ENCODE peak calls at places on chromosomes 6 and 20, in four cellular contexts. Q is left lung, K is hepatocyte, L is PC-9. M is an unnamed sample.

GRCh38 chr20:62405108-62405980 is 1.7 kb downstream of the CABLES2 start:
- DNase-seq in Q (no peak), K (peak; percentile 74), L (peak; percentile 64), M (no peak)

GRCh38 chr20:2394411-2395055 is 13.8 kb downstream of the TGM6 start:
- DNase-seq in Q (no peak), K (no peak), L (no peak), M (no peak)

GRCh38 chr6:166632731-166633130 is 5.7 kb upstream of the RPS6KA2 start:
- DNase-seq in Q (no peak), K (no peak), L (no peak), M (no peak)

GRCh38 chr6:130326496-130326895 is 39.3 kb upstream of the TMEM200A start:
- DNase-seq in Q (no peak), K (no peak), L (no peak), M (no peak)

GRCh38 chr6:116370717-116371383 is at the start of gene DSE:
- DNase-seq in Q (peak; percentile 92), K (peak; percentile 91), L (peak; percentile 48), M (no peak)

GRCh38 chr6:16758163-16758975 is 2.9 kb downstream of the ATXN1 start:
- DNase-seq in Q (no peak), K (peak; percentile 26), L (no peak), M (no peak)

GRCh38 chr20:4814696-4815252 is 93.1 kb downstream of the PRND start:
- DNase-seq in Q (peak; percentile 75), K (no peak), L (no peak), M (no peak)

GRCh38 chr6:138429731-138430130 is 25.7 kb downstream of the HEBP2 start:
- DNase-seq in Q (no peak), K (no peak), L (no peak), M (no peak)

GRCh38 chr20:63311186-63311832 is 18.3 kb downstream of the COL20A1 start:
- DNase-seq in Q (no peak), K (no peak), L (no peak), M (no peak)

GRCh38 chr20:10508468-10509251 is 73.6 kb downstream of the SLX4IP start:
- DNase-seq in Q (no peak), K (peak; percentile 44), L (no peak), M (no peak)

GRCh38 chr20:63101781-63102719 is 95.3 kb upstream of the BHLHE23 start:
- DNase-seq in Q (peak; percentile 34), K (peak; percentile 44), L (no peak), M (no peak)

GRCh38 chr6:75023634-75024033 is 182.2 kb downstream of the COL12A1 start:
- DNase-seq in Q (no peak), K (no peak), L (no peak), M (no peak)

GRCh38 chr20:58023781-58024180 is 204.7 kb downstream of the ANKRD60 start:
- DNase-seq in Q (no peak), K (no peak), L (no peak), M (no peak)

GRCh38 chr20:46362931-46363872 is 43.2 kb downstream of the ELMO2 start:
- DNase-seq in Q (no peak), K (no peak), L (no peak), M (no peak)

GRCh38 chr6:4102687-4103244 is 23.8 kb upstream of the FAM217A start:
- DNase-seq in Q (no peak), K (no peak), L (no peak), M (no peak)

GRCh38 chr6:120274547-120274946 is 925.0 kb upstream of the MAN1A1 start:
- DNase-seq in Q (no peak), K (no peak), L (no peak), M (no peak)

GRCh38 chr6:6565069-6565468 is 23.5 kb upstream of the LY86 start:
- DNase-seq in Q (no peak), K (no peak), L (no peak), M (no peak)

GRCh38 chr20:4068708-4069107 is 53.4 kb upstream of the RNF24 start:
- DNase-seq in Q (no peak), K (no peak), L (peak; percentile 42), M (no peak)

GRCh38 chr6:139151425-139152087 is 16.7 kb downstream of the HECA start:
- DNase-seq in Q (no peak), K (no peak), L (no peak), M (no peak)

GRCh38 chr20:20685635-20686034 is 26.8 kb downstream of the RALGAPA2 start:
- DNase-seq in Q (no peak), K (no peak), L (no peak), M (no peak)

GRCh38 chr20:49297605-49298530 is 20.0 kb upstream of the ZNFX1 start:
- DNase-seq in Q (no peak), K (no peak), L (no peak), M (no peak)

GRCh38 chr6:137850816-137851602 is 16.1 kb upstream of the TNFAIP3 start:
- DNase-seq in Q (no peak), K (no peak), L (no peak), M (no peak)

GRCh38 chr6:111540971-111541719 is 58.1 kb upstream of the REV3L start:
- DNase-seq in Q (no peak), K (no peak), L (no peak), M (no peak)

GRCh38 chr20:37299718-37300529 is 10.5 kb downstream of the MANBAL start:
- DNase-seq in Q (no peak), K (no peak), L (no peak), M (no peak)

GRCh38 chr6:41780623-41781301 is at the start of gene PRICKLE4:
- DNase-seq in Q (peak; percentile 67), K (peak; percentile 52), L (peak; percentile 61), M (no peak)

GRCh38 chr6:151059612-151060095 is 180.1 kb upstream of the AKAP12 start:
- DNase-seq in Q (no peak), K (no peak), L (no peak), M (no peak)

GRCh38 chr6:125547320-125547843 is 202.1 kb upstream of the HEY2 start:
- DNase-seq in Q (no peak), K (no peak), L (no peak), M (no peak)

GRCh38 chr20:41697861-41698559 is 79.8 kb upstream of the CHD6 start:
- DNase-seq in Q (no peak), K (peak; percentile 51), L (no peak), M (no peak)

GRCh38 chr20:38270869-38271608 is 10.5 kb upstream of the KIAA1755 start:
- DNase-seq in Q (no peak), K (peak; percentile 58), L (peak; percentile 80), M (peak; percentile 82)

GRCh38 chr6:20534906-20535305 is 649 bp downstream of the CDKAL1 start:
- DNase-seq in Q (no peak), K (no peak), L (no peak), M (no peak)

GRCh38 chr20:49345538-49345937 is 67.7 kb upstream of the ZNFX1 start:
- DNase-seq in Q (no peak), K (no peak), L (peak; percentile 90), M (no peak)

GRCh38 chr20:20017852-20018245 is 687 bp downstream of the NAA20 start:
- DNase-seq in Q (no peak), K (no peak), L (no peak), M (no peak)

GRCh38 chr6:125099211-125100017 is 54.2 kb upstream of the TPD52L1 start:
- DNase-seq in Q (peak; percentile 59), K (peak; percentile 71), L (peak; percentile 57), M (no peak)

GRCh38 chr6:64580346-64580745 is 944.7 kb downstream of the PHF3 start:
- DNase-seq in Q (no peak), K (peak; percentile 25), L (no peak), M (peak; percentile 1)

GRCh38 chr6:41326092-41326491 is 9.3 kb upstream of the NCR2 start:
- DNase-seq in Q (no peak), K (no peak), L (no peak), M (no peak)

GRCh38 chr20:9409352-9409751 is 105.0 kb upstream of the LAMP5 start:
- DNase-seq in Q (no peak), K (no peak), L (peak; percentile 39), M (no peak)

GRCh38 chr20:1323830-1324597 is 4.9 kb downstream of the SDCBP2 start:
- DNase-seq in Q (no peak), K (no peak), L (no peak), M (no peak)

DNA sequence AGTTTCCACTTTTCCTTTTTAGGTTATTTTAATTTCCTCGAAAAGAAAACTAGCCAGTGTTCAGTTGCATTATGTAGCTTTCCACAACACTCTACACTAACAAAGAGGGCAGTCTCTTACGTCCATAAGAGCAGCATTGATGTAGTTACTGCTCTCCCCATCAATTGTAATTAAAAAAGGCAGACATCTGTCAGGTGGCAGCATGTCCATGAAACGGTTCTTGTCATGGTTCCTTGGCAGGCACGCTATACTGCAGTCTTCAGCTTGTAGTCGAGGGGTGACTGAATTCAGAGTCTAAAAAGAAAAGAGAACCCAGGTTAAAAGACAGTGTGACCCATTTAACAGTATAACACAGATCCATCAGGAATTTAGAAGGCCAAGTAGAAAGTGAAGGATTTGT is 80.1 kb upstream of the THEMIS start:
- DNase-seq in Q (no peak), K (no peak), L (no peak), M (no peak)
- TF ChIP-seq CTCF in Q (no peak), K (no peak), L (no peak), M (no peak)

DNA sequence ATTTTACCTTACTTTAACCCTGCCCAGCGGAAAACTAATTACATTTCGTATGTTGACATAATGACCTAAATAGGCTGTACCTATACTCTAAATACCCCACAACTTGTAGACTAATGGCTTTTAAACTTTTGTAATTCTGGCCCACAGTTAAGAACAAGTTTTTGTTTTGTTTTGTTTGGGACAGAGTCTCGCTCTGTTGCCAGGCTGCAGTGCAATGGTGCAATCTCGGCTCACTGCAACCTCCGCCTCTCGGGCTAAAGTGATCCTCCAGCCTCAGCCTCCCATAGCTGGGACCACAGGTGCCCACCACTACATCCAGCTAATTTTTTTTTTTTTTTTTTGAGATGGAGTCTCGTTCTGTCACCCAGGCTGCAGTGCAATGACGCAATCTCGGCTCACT is 5.7 kb upstream of the SASH1 start:
- DNase-seq in Q (no peak), K (no peak), L (no peak), M (no peak)
- TF ChIP-seq CTCF in Q (no peak), K (no peak), L (no peak), M (no peak)

GRCh38 chr6:99330159-99330558 is 19.3 kb downstream of the FAXC start:
- DNase-seq in Q (peak; percentile 37), K (peak; percentile 82), L (peak; percentile 59), M (peak; percentile 10)
- TF ChIP-seq CTCF in Q (peak; percentile 61), K (peak; percentile 75), L (peak; percentile 89), M (peak; percentile 81)

GRCh38 chr6:54264581-54265272 is 43.5 kb upstream of the TINAG start:
- DNase-seq in Q (no peak), K (no peak), L (no peak), M (no peak)

GRCh38 chr6:54262956-54263355 is 45.3 kb upstream of the TINAG start:
- DNase-seq in Q (no peak), K (peak; percentile 6), L (no peak), M (no peak)

GRCh38 chr6:54262499-54262898 is 45.7 kb upstream of the TINAG start:
- DNase-seq in Q (no peak), K (no peak), L (no peak), M (no peak)

GRCh38 chr6:54266400-54266923 is 41.8 kb upstream of the TINAG start:
- DNase-seq in Q (no peak), K (no peak), L (no peak), M (no peak)

DNA sequence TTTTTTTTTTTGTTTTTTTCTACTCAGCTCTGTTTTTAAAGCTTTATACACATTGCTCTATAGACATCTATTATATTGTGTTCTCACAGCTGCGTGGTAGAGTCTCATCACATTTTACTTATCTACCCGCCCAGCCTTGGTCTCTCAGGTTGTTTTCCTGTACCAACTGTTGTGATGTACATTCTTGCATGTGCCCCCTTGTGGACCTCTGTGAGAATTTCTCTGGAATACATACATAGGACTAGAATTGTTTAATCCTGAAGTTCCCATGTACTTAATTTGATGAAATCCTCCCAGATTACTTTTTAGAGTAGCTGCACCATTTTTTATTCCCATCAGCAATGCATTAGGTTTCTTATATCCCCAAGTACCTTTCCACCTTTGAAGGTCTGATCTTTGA is 40.4 kb upstream of the TINAG start:
- DNase-seq in Q (no peak), K (peak; percentile 65), L (no peak), M (no peak)
- TF ChIP-seq CTCF in Q (no peak), K (peak; percentile 48), L (peak; percentile 65), M (peak; percentile 54)